ENCODE peak calls at places on chromosomes 16 and 17, in four cellular contexts. One of them, this sample, is unnamed.

GRCh38 chr16:5214466-5214865 is 116.9 kb upstream of the EEF2KMT start:
- DNase-seq in endothelial cell of umbilical vein: no peak
- DNase-seq in astrocyte: no peak
- DNase-seq in SK-N-SH: no peak
- DNase-seq in this sample: no peak

GRCh38 chr17:64262422-64263260 is at the start of gene TEX2:
- DNase-seq in endothelial cell of umbilical vein: peak
- DNase-seq in astrocyte: no peak
- DNase-seq in SK-N-SH: peak
- DNase-seq in this sample: no peak

GRCh38 chr16:84599528-84600202 is 18.2 kb downstream of the COTL1 start:
- DNase-seq in endothelial cell of umbilical vein: peak
- DNase-seq in astrocyte: peak
- DNase-seq in SK-N-SH: peak
- DNase-seq in this sample: no peak

GRCh38 chr16:3074860-3075545 is 9.6 kb downstream of the IL32 start:
- DNase-seq in endothelial cell of umbilical vein: no peak
- DNase-seq in astrocyte: no peak
- DNase-seq in SK-N-SH: no peak
- DNase-seq in this sample: no peak

GRCh38 chr17:75511610-75512575 is 3.4 kb downstream of the CASKIN2 start:
- DNase-seq in endothelial cell of umbilical vein: no peak
- DNase-seq in astrocyte: no peak
- DNase-seq in SK-N-SH: no peak
- DNase-seq in this sample: no peak

GRCh38 chr16:81808933-81809480 is 29.9 kb downstream of the PLCG2 start:
- DNase-seq in endothelial cell of umbilical vein: no peak
- DNase-seq in astrocyte: no peak
- DNase-seq in SK-N-SH: no peak
- DNase-seq in this sample: no peak

GRCh38 chr17:57868775-57869598 is 19.1 kb upstream of the MRPS23 start:
- DNase-seq in endothelial cell of umbilical vein: no peak
- DNase-seq in astrocyte: no peak
- DNase-seq in SK-N-SH: no peak
- DNase-seq in this sample: no peak

GRCh38 chr17:82490512-82491195 is 28.9 kb upstream of the FOXK2 start:
- DNase-seq in endothelial cell of umbilical vein: no peak
- DNase-seq in astrocyte: no peak
- DNase-seq in SK-N-SH: no peak
- DNase-seq in this sample: no peak

GRCh38 chr17:76527430-76528111 is 9.9 kb downstream of the CYGB start:
- DNase-seq in endothelial cell of umbilical vein: peak
- DNase-seq in astrocyte: peak
- DNase-seq in SK-N-SH: peak
- DNase-seq in this sample: no peak

GRCh38 chr17:28727727-28728363 is 743 bp upstream of the NEK8 start:
- DNase-seq in endothelial cell of umbilical vein: peak
- DNase-seq in astrocyte: peak
- DNase-seq in SK-N-SH: peak
- DNase-seq in this sample: no peak

GRCh38 chr16:52071101-52071500 is 475.8 kb downstream of the TOX3 start:
- DNase-seq in endothelial cell of umbilical vein: no peak
- DNase-seq in astrocyte: no peak
- DNase-seq in SK-N-SH: no peak
- DNase-seq in this sample: no peak

GRCh38 chr17:75738218-75738802 is 17.1 kb downstream of the ITGB4 start:
- DNase-seq in endothelial cell of umbilical vein: no peak
- DNase-seq in astrocyte: no peak
- DNase-seq in SK-N-SH: no peak
- DNase-seq in this sample: no peak

GRCh38 chr16:9332574-9333148 is 241.2 kb downstream of the HAPSTR1 start:
- DNase-seq in endothelial cell of umbilical vein: no peak
- DNase-seq in astrocyte: no peak
- DNase-seq in SK-N-SH: no peak
- DNase-seq in this sample: no peak

GRCh38 chr16:9330036-9330545 is 238.6 kb downstream of the HAPSTR1 start:
- DNase-seq in endothelial cell of umbilical vein: no peak
- DNase-seq in astrocyte: no peak
- DNase-seq in SK-N-SH: no peak
- DNase-seq in this sample: no peak

GRCh38 chr16:9333515-9333914 is 242.1 kb downstream of the HAPSTR1 start:
- DNase-seq in endothelial cell of umbilical vein: no peak
- DNase-seq in astrocyte: no peak
- DNase-seq in SK-N-SH: no peak
- DNase-seq in this sample: no peak

GRCh38 chr16:9331503-9331902 is 240.1 kb downstream of the HAPSTR1 start:
- DNase-seq in endothelial cell of umbilical vein: no peak
- DNase-seq in astrocyte: no peak
- DNase-seq in SK-N-SH: no peak
- DNase-seq in this sample: no peak

GRCh38 chr16:9328386-9328785 is 236.9 kb downstream of the HAPSTR1 start:
- DNase-seq in endothelial cell of umbilical vein: no peak
- DNase-seq in astrocyte: no peak
- DNase-seq in SK-N-SH: no peak
- DNase-seq in this sample: no peak
- H3K9ac ChIP-seq in endothelial cell of umbilical vein: no peak
- H3K9ac ChIP-seq in astrocyte: no peak
- H3K9ac ChIP-seq in SK-N-SH: no peak
- H3K9ac ChIP-seq in this sample: no peak

DNA sequence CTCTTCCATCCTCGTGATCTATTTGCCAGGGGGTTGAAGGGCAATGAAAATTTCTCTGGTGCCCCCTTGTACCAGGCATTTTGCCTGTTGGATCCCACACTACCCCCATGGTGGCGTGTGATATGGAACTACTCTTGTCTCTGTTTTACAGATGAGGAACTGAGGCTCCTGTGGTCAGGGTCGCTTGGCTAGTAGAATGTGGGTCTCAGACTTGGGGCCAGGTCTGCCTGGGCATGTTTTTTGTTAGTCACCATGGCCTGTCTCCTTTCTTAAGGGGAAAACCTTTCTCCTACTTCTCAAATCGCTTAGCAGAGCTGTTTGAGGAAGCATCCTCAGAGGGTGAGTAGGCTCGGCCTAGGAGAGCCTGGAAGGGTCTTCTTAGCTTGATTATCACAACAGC is 51.2 kb downstream of the CLEC16A start:
- DNase-seq in endothelial cell of umbilical vein: no peak
- DNase-seq in astrocyte: no peak
- DNase-seq in SK-N-SH: no peak
- DNase-seq in this sample: no peak
- H3K9ac ChIP-seq in endothelial cell of umbilical vein: no peak
- H3K9ac ChIP-seq in astrocyte: no peak
- H3K9ac ChIP-seq in SK-N-SH: no peak
- H3K9ac ChIP-seq in this sample: no peak

GRCh38 chr16:85857406-85857805 is 41.6 kb upstream of the IRF8 start:
- DNase-seq in endothelial cell of umbilical vein: no peak
- DNase-seq in astrocyte: no peak
- DNase-seq in SK-N-SH: no peak
- DNase-seq in this sample: no peak

GRCh38 chr16:85856585-85856984 is 42.4 kb upstream of the IRF8 start:
- DNase-seq in endothelial cell of umbilical vein: no peak
- DNase-seq in astrocyte: no peak
- DNase-seq in SK-N-SH: no peak
- DNase-seq in this sample: no peak

GRCh38 chr16:85853641-85854545 is 45.1 kb upstream of the IRF8 start:
- DNase-seq in endothelial cell of umbilical vein: no peak
- DNase-seq in astrocyte: no peak
- DNase-seq in SK-N-SH: no peak
- DNase-seq in this sample: no peak

GRCh38 chr16:85856054-85856453 is 42.9 kb upstream of the IRF8 start:
- DNase-seq in endothelial cell of umbilical vein: no peak
- DNase-seq in astrocyte: no peak
- DNase-seq in SK-N-SH: no peak
- DNase-seq in this sample: no peak

DNA sequence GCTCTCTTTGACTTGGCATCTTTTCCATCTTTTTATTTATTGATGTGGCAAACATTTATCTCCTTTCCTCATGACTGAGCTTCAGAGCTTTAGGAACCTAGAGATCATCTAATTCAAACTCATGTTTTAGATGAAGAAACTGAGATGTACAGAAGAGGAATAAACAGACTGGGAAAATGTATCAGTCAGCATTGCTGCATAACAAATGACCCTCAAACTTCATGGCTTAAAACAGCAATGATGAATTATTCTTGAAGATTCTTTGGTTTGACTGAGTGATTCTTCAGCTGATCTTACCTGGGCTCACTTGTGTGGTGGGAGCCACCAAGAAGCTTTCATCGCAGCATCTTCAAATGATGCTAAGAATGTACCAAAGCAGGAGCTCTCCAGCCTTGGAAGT is 44.0 kb upstream of the IRF8 start:
- DNase-seq in endothelial cell of umbilical vein: no peak
- DNase-seq in astrocyte: no peak
- DNase-seq in SK-N-SH: no peak
- DNase-seq in this sample: no peak
- H3K9ac ChIP-seq in endothelial cell of umbilical vein: no peak
- H3K9ac ChIP-seq in astrocyte: no peak
- H3K9ac ChIP-seq in SK-N-SH: no peak
- H3K9ac ChIP-seq in this sample: no peak

DNA sequence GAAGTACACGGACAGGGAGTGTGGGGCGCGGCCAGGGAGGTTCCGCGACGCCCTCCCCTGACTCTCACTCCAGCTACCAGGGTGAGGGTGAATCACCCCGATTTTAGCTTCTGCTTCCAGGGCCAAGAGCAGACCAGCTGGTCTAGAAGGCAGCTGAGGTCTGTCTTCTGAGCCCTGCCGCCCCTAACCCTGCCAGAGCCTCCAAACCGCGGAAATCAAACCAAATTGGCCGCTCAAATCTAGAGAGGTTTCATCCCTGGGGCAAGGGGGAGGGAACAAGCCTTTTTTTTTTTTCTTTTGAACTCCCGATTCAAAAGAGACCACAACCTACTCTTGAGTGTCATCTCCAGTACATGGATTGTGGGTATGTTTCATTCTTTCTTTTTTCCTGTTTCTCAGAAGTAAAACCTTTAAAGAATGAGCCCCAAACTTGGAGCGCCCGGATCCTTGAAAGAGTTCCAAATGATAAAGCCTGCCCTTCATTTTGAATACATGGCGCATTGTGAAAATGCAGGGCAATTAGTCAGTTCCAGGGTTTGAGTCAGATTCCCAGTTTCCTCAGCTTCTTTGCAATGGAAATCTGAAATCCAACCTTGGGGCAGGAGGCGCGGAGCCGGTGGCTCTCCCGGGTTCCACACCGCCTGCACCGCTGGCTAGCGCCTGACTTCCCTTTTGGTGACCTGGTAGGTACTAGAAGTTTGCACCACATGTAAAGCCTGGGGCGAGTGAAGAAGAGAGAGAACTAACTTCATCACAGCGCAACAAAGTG is 16.5 kb upstream of the ZFHX3 start:
- DNase-seq in endothelial cell of umbilical vein: peak
- DNase-seq in astrocyte: peak
- DNase-seq in SK-N-SH: peak
- DNase-seq in this sample: no peak
- H3K9ac ChIP-seq in endothelial cell of umbilical vein: peak
- H3K9ac ChIP-seq in astrocyte: peak
- H3K9ac ChIP-seq in SK-N-SH: no peak
- H3K9ac ChIP-seq in this sample: peak

This sample was measured in keratinocyte.